ENCODE peak calls at places on chromosomes 1 and 21, in four cellular contexts. One of them, this sample, is unnamed.

GRCh38 chr1:178189814-178190213 is 95.9 kb downstream of the RASAL2 start:
- DNase-seq in HCEC 1CT: peak; percentile 28
- DNase-seq in fibroblast of lung: peak; percentile 33
- DNase-seq in nucleus accumbens: no peak
- DNase-seq in this sample: no peak

GRCh38 chr21:45363921-45364463 is 41.0 kb upstream of the COL18A1 start:
- DNase-seq in HCEC 1CT: peak; percentile 99
- DNase-seq in fibroblast of lung: peak; percentile 100
- DNase-seq in nucleus accumbens: peak; percentile 46
- DNase-seq in this sample: peak; percentile 74

GRCh38 chr1:234185438-234185837 is 187.8 kb upstream of the COA6 start:
- DNase-seq in nucleus accumbens: no peak
- DNase-seq in HCEC 1CT: no peak
- DNase-seq in fibroblast of lung: no peak
- DNase-seq in this sample: no peak

GRCh38 chr1:233269656-233270055 is 25.9 kb downstream of the PCNX2 start:
- DNase-seq in nucleus accumbens: no peak
- DNase-seq in HCEC 1CT: no peak
- DNase-seq in fibroblast of lung: peak; percentile 9
- DNase-seq in this sample: no peak

GRCh38 chr1:108045370-108045950 is 80.5 kb upstream of the VAV3 start:
- DNase-seq in HCEC 1CT: no peak
- DNase-seq in nucleus accumbens: no peak
- DNase-seq in fibroblast of lung: no peak
- DNase-seq in this sample: no peak

GRCh38 chr1:27300341-27301051 is 21.5 kb upstream of the TMEM222 start:
- DNase-seq in fibroblast of lung: peak; percentile 94
- DNase-seq in nucleus accumbens: peak; percentile 55
- DNase-seq in HCEC 1CT: peak; percentile 87
- DNase-seq in this sample: peak; percentile 85

GRCh38 chr1:8477199-8477982 is 159.5 kb downstream of the SLC45A1 start:
- DNase-seq in fibroblast of lung: no peak
- DNase-seq in HCEC 1CT: no peak
- DNase-seq in nucleus accumbens: no peak
- DNase-seq in this sample: no peak

GRCh38 chr1:43653339-43653738 is 3.4 kb downstream of the KDM4A start:
- DNase-seq in HCEC 1CT: peak; percentile 55
- DNase-seq in fibroblast of lung: peak; percentile 23
- DNase-seq in nucleus accumbens: peak; percentile 3
- DNase-seq in this sample: no peak

GRCh38 chr1:169745015-169745861 is 11.4 kb upstream of the SELE start:
- DNase-seq in HCEC 1CT: no peak
- DNase-seq in nucleus accumbens: no peak
- DNase-seq in fibroblast of lung: no peak
- DNase-seq in this sample: no peak

This sample was measured in stomach.